ENCODE peak calls at places on chromosomes 4 and X, in seven cellular contexts. F is left ventricle myocardium inferior, U is brain microvascular endothelial cell, A is A673, D is ureter, V is left colon, G is nephron progenitor cell. O is an unnamed sample.

GRCh38 chr4:48467891-48468290 is 15.3 kb upstream of the SLC10A4 start:
- DNase-seq in F (no peak), U (no peak), A (peak), D (no peak), V (no peak), G (no peak), O (no peak)

GRCh38 chr4:3193531-3194203 is 55.3 kb upstream of the MSANTD1 start:
- DNase-seq in F (no peak), U (no peak), A (peak), D (no peak), V (no peak), G (no peak), O (no peak)

GRCh38 chrX:3178329-3178728 is 137.1 kb downstream of the ARSF start:
- DNase-seq in F (no peak), U (no peak), A (no peak), D (no peak), V (no peak), G (no peak), O (no peak)

GRCh38 chr4:185261971-185262370 is 52.6 kb downstream of the SNX25 start:
- DNase-seq in F (no peak), U (no peak), A (no peak), D (no peak), V (no peak), G (no peak), O (no peak)

GRCh38 chrX:119410027-119410819 is 11.1 kb downstream of the SLC25A43 start:
- DNase-seq in F (no peak), U (peak), A (no peak), D (peak), V (peak), G (no peak), O (no peak)

GRCh38 chrX:41666251-41666650 is 22.5 kb upstream of the GPR34 start:
- DNase-seq in F (no peak), U (no peak), A (peak), D (no peak), V (no peak), G (no peak), O (no peak)

GRCh38 chr4:146333187-146333894 is 119.0 kb downstream of the REELD1 start:
- DNase-seq in F (no peak), U (peak), A (peak), D (no peak), V (no peak), G (no peak), O (no peak)

GRCh38 chrX:148530464-148531077 is 30.2 kb downstream of the AFF2 start:
- DNase-seq in F (no peak), U (peak), A (peak), D (no peak), V (no peak), G (no peak), O (no peak)

GRCh38 chr4:71607780-71608673 is 175.9 kb downstream of the GC start:
- DNase-seq in F (no peak), U (no peak), A (no peak), D (no peak), V (no peak), G (no peak), O (no peak)

GRCh38 chr4:149896428-149896827 is 80.8 kb upstream of the IQCM start:
- DNase-seq in F (peak), U (peak), A (peak), D (no peak), V (no peak), G (peak), O (no peak)

GRCh38 chrX:115177941-115178340 is 11.3 kb upstream of the RBMXL3 start:
- DNase-seq in F (no peak), U (no peak), A (no peak), D (no peak), V (no peak), G (no peak), O (no peak)

GRCh38 chr4:175238827-175239517 is 320.8 kb downstream of the ADAM29 start:
- DNase-seq in F (no peak), U (no peak), A (no peak), D (no peak), V (no peak), G (no peak), O (no peak)

GRCh38 chr4:86791126-86791525 is 58.1 kb downstream of the SLC10A6 start:
- DNase-seq in F (no peak), U (no peak), A (peak), D (no peak), V (no peak), G (no peak), O (no peak)

GRCh38 chr4:1541449-1542225 is 135.4 kb upstream of the NKX1-1 start:
- DNase-seq in F (no peak), U (no peak), A (no peak), D (no peak), V (no peak), G (no peak), O (no peak)

GRCh38 chr4:184100297-184100885 is 117.3 kb downstream of the ENPP6 start:
- DNase-seq in F (peak), U (peak), A (no peak), D (peak), V (peak), G (peak), O (no peak)

GRCh38 chrX:28189011-28189410 is 207.8 kb upstream of the DCAF8L1 start:
- DNase-seq in F (no peak), U (peak), A (no peak), D (no peak), V (no peak), G (no peak), O (no peak)